ENCODE peak calls at places on chromosomes 4 and X, in eight cellular contexts. One of them, this sample, is unnamed.

GRCh38 chr4:86895692-86896488 is 3.7 kb upstream of the C4orf36 start:
- DNase-seq in CD8-positive, alpha-beta T cell: no peak
- DNase-seq in GM23248: peak; percentile 83
- DNase-seq in transverse colon: no peak
- DNase-seq in aorta: no peak
- DNase-seq in breast epithelium: no peak
- DNase-seq in tibial nerve: peak; percentile 74
- DNase-seq in cardiac muscle cell: peak; percentile 79
- DNase-seq in this sample: no peak

GRCh38 chrX:39836802-39837420 is 260.8 kb downstream of the BCOR start:
- DNase-seq in transverse colon: no peak
- DNase-seq in tibial nerve: no peak
- DNase-seq in GM23248: no peak
- DNase-seq in aorta: no peak
- DNase-seq in breast epithelium: no peak
- DNase-seq in CD8-positive, alpha-beta T cell: no peak
- DNase-seq in cardiac muscle cell: no peak
- DNase-seq in this sample: no peak

GRCh38 chr4:161522031-161522430 is 641.8 kb downstream of the FSTL5 start:
- DNase-seq in cardiac muscle cell: peak; percentile 8
- DNase-seq in aorta: no peak
- DNase-seq in tibial nerve: no peak
- DNase-seq in GM23248: no peak
- DNase-seq in CD8-positive, alpha-beta T cell: no peak
- DNase-seq in transverse colon: no peak
- DNase-seq in breast epithelium: no peak
- DNase-seq in this sample: no peak

GRCh38 chrX:149036086-149036485 is 469.0 kb downstream of the IDS start:
- DNase-seq in CD8-positive, alpha-beta T cell: no peak
- DNase-seq in cardiac muscle cell: no peak
- DNase-seq in breast epithelium: no peak
- DNase-seq in tibial nerve: peak; percentile 5
- DNase-seq in transverse colon: no peak
- DNase-seq in GM23248: no peak
- DNase-seq in aorta: no peak
- DNase-seq in this sample: no peak

GRCh38 chr4:110886270-110886669 is 263.4 kb upstream of the PITX2 start:
- DNase-seq in transverse colon: no peak
- DNase-seq in GM23248: no peak
- DNase-seq in breast epithelium: no peak
- DNase-seq in CD8-positive, alpha-beta T cell: no peak
- DNase-seq in cardiac muscle cell: no peak
- DNase-seq in aorta: no peak
- DNase-seq in tibial nerve: no peak
- DNase-seq in this sample: no peak

GRCh38 chrX:103742339-103742738 is 31.6 kb downstream of the TMEM31 start:
- DNase-seq in cardiac muscle cell: no peak
- DNase-seq in CD8-positive, alpha-beta T cell: no peak
- DNase-seq in aorta: no peak
- DNase-seq in GM23248: no peak
- DNase-seq in tibial nerve: no peak
- DNase-seq in breast epithelium: no peak
- DNase-seq in transverse colon: no peak
- DNase-seq in this sample: no peak

GRCh38 chrX:42070866-42071265 is 147.5 kb upstream of the CASK start:
- DNase-seq in CD8-positive, alpha-beta T cell: no peak
- DNase-seq in aorta: no peak
- DNase-seq in transverse colon: no peak
- DNase-seq in GM23248: peak; percentile 1
- DNase-seq in cardiac muscle cell: no peak
- DNase-seq in tibial nerve: no peak
- DNase-seq in breast epithelium: no peak
- DNase-seq in this sample: no peak

GRCh38 chr4:113576947-113577678 is 184.4 kb downstream of the CAMK2D start:
- DNase-seq in CD8-positive, alpha-beta T cell: no peak
- DNase-seq in GM23248: no peak
- DNase-seq in transverse colon: no peak
- DNase-seq in breast epithelium: no peak
- DNase-seq in tibial nerve: no peak
- DNase-seq in aorta: no peak
- DNase-seq in cardiac muscle cell: no peak
- DNase-seq in this sample: no peak

GRCh38 chr4:8727131-8727530 is 134.6 kb downstream of the CPZ start:
- DNase-seq in breast epithelium: peak; percentile 34
- DNase-seq in cardiac muscle cell: no peak
- DNase-seq in GM23248: no peak
- DNase-seq in aorta: peak; percentile 59
- DNase-seq in CD8-positive, alpha-beta T cell: peak; percentile 19
- DNase-seq in tibial nerve: no peak
- DNase-seq in transverse colon: peak; percentile 2
- DNase-seq in this sample: no peak

GRCh38 chrX:138519296-138519695 is 192.2 kb downstream of the FGF13 start:
- DNase-seq in transverse colon: no peak
- DNase-seq in GM23248: peak; percentile 9
- DNase-seq in breast epithelium: no peak
- DNase-seq in CD8-positive, alpha-beta T cell: no peak
- DNase-seq in tibial nerve: no peak
- DNase-seq in cardiac muscle cell: peak; percentile 82
- DNase-seq in aorta: no peak
- DNase-seq in this sample: no peak

GRCh38 chr4:31104033-31104432 is 383.9 kb downstream of the PCDH7 start:
- DNase-seq in cardiac muscle cell: no peak
- DNase-seq in aorta: no peak
- DNase-seq in transverse colon: no peak
- DNase-seq in tibial nerve: no peak
- DNase-seq in breast epithelium: no peak
- DNase-seq in CD8-positive, alpha-beta T cell: no peak
- DNase-seq in GM23248: no peak
- DNase-seq in this sample: no peak

GRCh38 chr4:147987252-147987651 is 255.4 kb downstream of the ARHGAP10 start:
- DNase-seq in cardiac muscle cell: no peak
- DNase-seq in aorta: no peak
- DNase-seq in transverse colon: no peak
- DNase-seq in tibial nerve: no peak
- DNase-seq in GM23248: no peak
- DNase-seq in CD8-positive, alpha-beta T cell: no peak
- DNase-seq in breast epithelium: no peak
- DNase-seq in this sample: no peak

GRCh38 chrX:74420194-74421035 is 878 bp upstream of the SLC16A2 start:
- DNase-seq in breast epithelium: peak; percentile 57
- DNase-seq in tibial nerve: peak; percentile 30
- DNase-seq in GM23248: peak; percentile 78
- DNase-seq in aorta: peak; percentile 91
- DNase-seq in cardiac muscle cell: peak; percentile 60
- DNase-seq in transverse colon: peak; percentile 57
- DNase-seq in CD8-positive, alpha-beta T cell: peak; percentile 57
- DNase-seq in this sample: no peak

GRCh38 chr4:38424171-38424871 is 239.7 kb upstream of the KLF3 start:
- DNase-seq in transverse colon: peak; percentile 52
- DNase-seq in aorta: no peak
- DNase-seq in cardiac muscle cell: peak; percentile 58
- DNase-seq in tibial nerve: no peak
- DNase-seq in GM23248: no peak
- DNase-seq in CD8-positive, alpha-beta T cell: no peak
- DNase-seq in breast epithelium: no peak
- DNase-seq in this sample: no peak

GRCh38 chr4:53208749-53209148 is 157.1 kb downstream of the SCFD2 start:
- DNase-seq in aorta: no peak
- DNase-seq in CD8-positive, alpha-beta T cell: no peak
- DNase-seq in breast epithelium: no peak
- DNase-seq in GM23248: no peak
- DNase-seq in cardiac muscle cell: no peak
- DNase-seq in transverse colon: no peak
- DNase-seq in tibial nerve: no peak
- DNase-seq in this sample: no peak

GRCh38 chrX:140040397-140040796 is 75.1 kb upstream of the CXorf66 start:
- DNase-seq in CD8-positive, alpha-beta T cell: no peak
- DNase-seq in tibial nerve: no peak
- DNase-seq in aorta: no peak
- DNase-seq in GM23248: peak; percentile 31
- DNase-seq in breast epithelium: no peak
- DNase-seq in cardiac muscle cell: no peak
- DNase-seq in transverse colon: peak; percentile 14
- DNase-seq in this sample: no peak

GRCh38 chrX:153375571-153375970 is 25.6 kb downstream of the PNMA6E start:
- DNase-seq in aorta: no peak
- DNase-seq in GM23248: no peak
- DNase-seq in cardiac muscle cell: no peak
- DNase-seq in tibial nerve: no peak
- DNase-seq in CD8-positive, alpha-beta T cell: no peak
- DNase-seq in breast epithelium: no peak
- DNase-seq in transverse colon: no peak
- DNase-seq in this sample: no peak
- H3K4me1 ChIP-seq in aorta: no peaks in the 10 kb centered on the region
- H3K4me1 ChIP-seq in GM23248: no peaks in the 10 kb centered on the region
- H3K4me1 ChIP-seq in cardiac muscle cell: no peaks in the 10 kb centered on the region
- H3K4me1 ChIP-seq in tibial nerve: no peaks in the 10 kb centered on the region
- H3K4me1 ChIP-seq in CD8-positive, alpha-beta T cell: no peaks in the 10 kb centered on the region
- H3K4me1 ChIP-seq in breast epithelium: no peaks in the 10 kb centered on the region
- H3K4me1 ChIP-seq in transverse colon: no peaks in the 10 kb centered on the region
- H3K4me1 ChIP-seq in this sample: no peaks in the 10 kb centered on the region

GRCh38 chr4:24285759-24286158 is 298.6 kb downstream of the DHX15 start:
- DNase-seq in cardiac muscle cell: no peak
- DNase-seq in aorta: no peak
- DNase-seq in tibial nerve: no peak
- DNase-seq in GM23248: no peak
- DNase-seq in CD8-positive, alpha-beta T cell: no peak
- DNase-seq in transverse colon: no peak
- DNase-seq in breast epithelium: no peak
- DNase-seq in this sample: no peak

GRCh38 chr4:24282446-24282845 is 301.9 kb downstream of the DHX15 start:
- DNase-seq in cardiac muscle cell: peak; percentile 5
- DNase-seq in transverse colon: no peak
- DNase-seq in tibial nerve: no peak
- DNase-seq in breast epithelium: no peak
- DNase-seq in aorta: no peak
- DNase-seq in CD8-positive, alpha-beta T cell: no peak
- DNase-seq in GM23248: no peak
- DNase-seq in this sample: no peak

DNA sequence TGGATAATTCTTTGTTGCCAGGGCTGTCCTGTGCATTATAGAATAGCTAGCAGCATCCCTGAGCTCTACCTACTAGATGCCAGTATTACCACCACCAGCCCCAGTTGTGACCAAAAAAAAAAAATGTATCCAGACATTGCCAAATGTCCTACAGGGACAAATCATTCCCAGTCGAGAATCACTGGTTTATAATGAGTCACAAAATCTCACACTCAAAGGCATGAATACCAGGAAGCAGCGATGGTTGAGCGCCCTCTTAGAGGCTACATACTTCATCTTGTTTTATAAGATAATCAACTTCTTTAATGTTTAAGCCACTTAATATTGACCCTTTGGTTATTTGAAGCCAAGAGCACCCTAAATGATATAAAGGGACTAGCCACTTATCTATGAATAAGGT is 297.3 kb downstream of the DHX15 start:
- DNase-seq in breast epithelium: no peak
- DNase-seq in aorta: no peak
- DNase-seq in CD8-positive, alpha-beta T cell: no peak
- DNase-seq in transverse colon: no peak
- DNase-seq in tibial nerve: no peak
- DNase-seq in cardiac muscle cell: no peak
- DNase-seq in GM23248: no peak
- DNase-seq in this sample: no peak
- H3K27ac ChIP-seq in breast epithelium: no peak overlapping the region
- H3K27ac ChIP-seq in aorta: no peak overlapping the region
- H3K27ac ChIP-seq in CD8-positive, alpha-beta T cell: no peak overlapping the region
- H3K27ac ChIP-seq in transverse colon: no peak overlapping the region
- H3K27ac ChIP-seq in tibial nerve: no peak overlapping the region
- H3K27ac ChIP-seq in cardiac muscle cell: no peak overlapping the region
- H3K27ac ChIP-seq in GM23248: no peak overlapping the region
- H3K27ac ChIP-seq in this sample: no peak overlapping the region

GRCh38 chr4:41887322-41887721 is 47.9 kb upstream of the TMEM33 start:
- DNase-seq in CD8-positive, alpha-beta T cell: no peak
- DNase-seq in transverse colon: no peak
- DNase-seq in cardiac muscle cell: no peak
- DNase-seq in GM23248: no peak
- DNase-seq in aorta: no peak
- DNase-seq in tibial nerve: no peak
- DNase-seq in breast epithelium: no peak
- DNase-seq in this sample: no peak
- H3K4me3 ChIP-seq in CD8-positive, alpha-beta T cell: no peak overlapping the region
- H3K4me3 ChIP-seq in transverse colon: no peak overlapping the region
- H3K4me3 ChIP-seq in cardiac muscle cell: no peak overlapping the region
- H3K4me3 ChIP-seq in GM23248: no peak overlapping the region
- H3K4me3 ChIP-seq in aorta: no peak overlapping the region
- H3K4me3 ChIP-seq in tibial nerve: no peak overlapping the region
- H3K4me3 ChIP-seq in breast epithelium: no peak overlapping the region
- H3K4me3 ChIP-seq in this sample: no peak overlapping the region

GRCh38 chr4:1217366-1217765 is 31.6 kb downstream of the CTBP1 start:
- DNase-seq in tibial nerve: no peak
- DNase-seq in GM23248: no peak
- DNase-seq in CD8-positive, alpha-beta T cell: no peak
- DNase-seq in breast epithelium: no peak
- DNase-seq in cardiac muscle cell: no peak
- DNase-seq in transverse colon: no peak
- DNase-seq in aorta: no peak
- DNase-seq in this sample: no peak
- H3K4me1 ChIP-seq in tibial nerve: peaks cover 60% of the 10 kb centered on the region
- H3K4me1 ChIP-seq in GM23248: no peaks in the 10 kb centered on the region
- H3K4me1 ChIP-seq in CD8-positive, alpha-beta T cell: peaks cover 25% of the 10 kb centered on the region
- H3K4me1 ChIP-seq in breast epithelium: no peaks in the 10 kb centered on the region
- H3K4me1 ChIP-seq in cardiac muscle cell: no peaks in the 10 kb centered on the region
- H3K4me1 ChIP-seq in transverse colon: peaks cover 4% of the 10 kb centered on the region
- H3K4me1 ChIP-seq in aorta: no peaks in the 10 kb centered on the region
- H3K4me1 ChIP-seq in this sample: peaks cover 24% of the 10 kb centered on the region

DNA sequence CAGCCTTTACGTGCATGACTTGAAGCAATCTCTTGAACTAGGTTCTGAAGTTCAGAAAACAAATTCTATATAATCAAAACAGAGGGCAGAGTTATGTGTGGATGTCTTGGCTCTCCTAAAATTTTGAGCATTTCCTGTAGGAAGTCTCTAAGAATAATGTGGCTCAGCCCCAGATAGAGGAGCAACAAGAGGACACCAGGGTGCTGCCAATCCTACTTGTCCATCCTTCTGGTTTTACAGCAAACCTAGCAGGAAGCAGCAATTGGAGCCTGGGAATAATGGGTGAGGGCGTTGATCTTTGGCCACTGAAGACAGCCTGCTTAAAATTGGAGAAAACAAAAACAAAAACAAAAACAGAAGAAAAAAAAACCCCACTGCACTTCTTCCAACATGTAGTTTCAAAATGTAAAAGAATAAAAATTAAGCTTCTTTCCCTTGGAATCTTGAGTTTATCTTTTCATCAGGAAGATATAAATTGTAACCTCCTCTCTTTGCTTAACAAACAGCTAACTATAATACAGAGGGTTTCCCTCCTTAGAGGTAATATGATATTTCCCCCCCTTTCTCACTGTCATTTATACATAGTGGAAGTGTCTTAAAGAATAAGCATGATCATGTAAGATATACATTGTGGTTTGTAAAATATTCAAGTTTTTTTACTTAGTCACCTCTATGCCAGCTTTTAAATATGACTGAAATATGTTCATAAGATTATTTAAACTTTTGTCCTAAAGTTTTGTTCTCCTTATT is 130.6 kb downstream of the FBXO8 start:
- DNase-seq in aorta: no peak
- DNase-seq in GM23248: no peak
- DNase-seq in transverse colon: no peak
- DNase-seq in breast epithelium: no peak
- DNase-seq in CD8-positive, alpha-beta T cell: no peak
- DNase-seq in cardiac muscle cell: no peak
- DNase-seq in tibial nerve: no peak
- DNase-seq in this sample: no peak
- H3K27ac ChIP-seq in aorta: no peak overlapping the region
- H3K27ac ChIP-seq in GM23248: no peak overlapping the region
- H3K27ac ChIP-seq in transverse colon: peak overlapping the region; percentile 16
- H3K27ac ChIP-seq in breast epithelium: no peak overlapping the region
- H3K27ac ChIP-seq in CD8-positive, alpha-beta T cell: no peak overlapping the region
- H3K27ac ChIP-seq in cardiac muscle cell: no peak overlapping the region
- H3K27ac ChIP-seq in tibial nerve: no peak overlapping the region
- H3K27ac ChIP-seq in this sample: no peak overlapping the region

GRCh38 chrX:30887721-30888120 is 1.3 kb downstream of the TAB3 start:
- DNase-seq in transverse colon: no peak
- DNase-seq in breast epithelium: no peak
- DNase-seq in CD8-positive, alpha-beta T cell: no peak
- DNase-seq in tibial nerve: no peak
- DNase-seq in aorta: no peak
- DNase-seq in cardiac muscle cell: no peak
- DNase-seq in GM23248: no peak
- DNase-seq in this sample: no peak
- H3K4me3 ChIP-seq in transverse colon: peak overlapping the region; percentile 89
- H3K4me3 ChIP-seq in breast epithelium: peak overlapping the region; percentile 77
- H3K4me3 ChIP-seq in CD8-positive, alpha-beta T cell: no peak overlapping the region
- H3K4me3 ChIP-seq in tibial nerve: peak overlapping the region; percentile 90
- H3K4me3 ChIP-seq in aorta: peak overlapping the region; percentile 75
- H3K4me3 ChIP-seq in cardiac muscle cell: peak overlapping the region; percentile 60
- H3K4me3 ChIP-seq in GM23248: peak overlapping the region; percentile 90
- H3K4me3 ChIP-seq in this sample: peak overlapping the region; percentile 74

This sample was measured in effector memory CD4-positive, alpha-beta T cell.